ENCODE peak calls at places on chromosomes 16 and 17, in ten cellular contexts. N is HFFc6; Y is activated T-cell treated with anti-CD3 and anti-CD28 coated beads, Interleukin-2, amount 50 U/mL, for 4 hours; Z is WTC11; C is thoracic aorta; R is left cardiac atrium; D is right cardiac atrium; X is natural killer cell; A is skeletal muscle cell; Q is activated CD8-positive, alpha-beta T cell treated with anti-CD3 and anti-CD28 coated beads, Interleukin-2, amount 10 ng/mL, durations not matched to agents 7 days and 5 days. U is an unnamed sample.

GRCh38 chr17:77366558-77367245 is 225.9 kb downstream of the SEC14L1 start:
- DNase-seq in N (no peak), R (peak), C (no peak), X (no peak), D (peak), Y (no peak), A (no peak), Z (no peak), Q (no peak), U (no peak)

GRCh38 chr16:30844671-30845449 is 49.0 kb downstream of the BCL7C start:
- DNase-seq in D (no peak), Y (peak), N (peak), X (peak), R (peak), C (peak), A (peak), Q (peak), Z (peak), U (peak)

GRCh38 chr16:35173295-35173694 is 1713.9 kb downstream of the TP53TG3F start:
- DNase-seq in X (no peak), C (no peak), A (no peak), D (no peak), Y (no peak), Q (no peak), Z (no peak), N (no peak), R (no peak), U (no peak)

GRCh38 chr16:47058295-47059086 is 85.0 kb upstream of the DNAJA2 start:
- DNase-seq in R (peak), D (no peak), N (no peak), Z (no peak), C (no peak), Q (no peak), A (no peak), Y (no peak), X (no peak), U (no peak)

GRCh38 chr16:12862327-12862726 is 39.1 kb upstream of the SHISA9 start:
- DNase-seq in R (no peak), D (no peak), Z (no peak), A (no peak), C (no peak), Q (no peak), Y (no peak), N (no peak), X (no peak), U (no peak)

GRCh38 chr16:1776672-1776955 is 3.7 kb upstream of the MRPS34 start:
- DNase-seq in Q (no peak), X (no peak), R (no peak), N (no peak), Y (no peak), Z (no peak), D (no peak), C (no peak), A (no peak), U (no peak)

GRCh38 chr17:29577778-29578211 is 9.3 kb downstream of the TP53I13 start:
- DNase-seq in Z (no peak), Q (no peak), A (no peak), D (peak), C (no peak), X (no peak), R (peak), N (no peak), Y (no peak), U (no peak)

GRCh38 chr17:17125136-17126084 is 80.7 kb downstream of the PLD6 start:
- DNase-seq in R (no peak), Z (no peak), N (no peak), X (no peak), D (peak), Q (peak), A (no peak), C (no peak), Y (no peak), U (no peak)

GRCh38 chr17:2693561-2694380 is 17.8 kb downstream of the CLUH start:
- DNase-seq in D (no peak), X (peak), Y (no peak), N (no peak), Q (no peak), C (no peak), Z (no peak), R (no peak), A (no peak), U (peak)

GRCh38 chr16:685967-686366 is 1.8 kb upstream of the JMJD8 start:
- DNase-seq in Z (peak), R (no peak), D (peak), X (no peak), A (no peak), C (no peak), Q (no peak), Y (no peak), N (peak), U (no peak)

GRCh38 chr17:43839670-43840101 is 6.7 kb upstream of the MPP3 start:
- DNase-seq in Y (no peak), D (no peak), Z (no peak), X (no peak), Q (no peak), C (no peak), R (no peak), N (no peak), A (no peak), U (no peak)

GRCh38 chr17:50380369-50381259 is 7.6 kb downstream of the EME1 start:
- DNase-seq in Y (no peak), C (no peak), Z (no peak), D (no peak), Q (no peak), X (no peak), R (no peak), A (no peak), N (no peak), U (no peak)

GRCh38 chr16:15618392-15618791 is 24.6 kb downstream of the MARF1 start:
- DNase-seq in N (peak), R (no peak), Q (no peak), X (no peak), A (no peak), Y (no peak), Z (no peak), C (no peak), D (no peak), U (no peak)

GRCh38 chr17:35931794-35932419 is 1.3 kb upstream of the RDM1 start:
- DNase-seq in Q (no peak), N (no peak), D (peak), C (no peak), A (no peak), Y (no peak), X (no peak), Z (no peak), R (peak), U (no peak)

GRCh38 chr17:14203392-14203791 is 33.3 kb downstream of the CDRT15 start:
- DNase-seq in X (no peak), R (no peak), N (no peak), Q (peak), Z (no peak), Y (no peak), C (no peak), A (no peak), D (no peak), U (peak)

GRCh38 chr16:15523092-15523541 is 88.7 kb downstream of the BMERB1 start:
- DNase-seq in Q (no peak), N (no peak), A (no peak), R (peak), D (no peak), X (no peak), Z (peak), C (no peak), Y (no peak), U (no peak)

GRCh38 chr17:36742267-36743000 is 141.1 kb downstream of the MRM1 start:
- DNase-seq in Q (no peak), N (no peak), Z (peak), A (no peak), R (no peak), Y (no peak), D (no peak), X (no peak), C (no peak), U (no peak)